ENCODE peak calls at places on chromosomes 7 and 10, in six cellular contexts. One of them, this sample, is unnamed.
A peak's percentile ranks its signal among the peaks of the same experiment; 100 is the strongest.

GRCh38 chr7:127252736-127253288 is at the start of gene GRM8:
- DNase-seq in cardiac fibroblast: peak; percentile 29
- DNase-seq in AG04449: no peak
- DNase-seq in GM06990: peak; percentile 30
- DNase-seq in T follicular helper cell: no peak
- DNase-seq in T-helper 2 cell: no peak
- DNase-seq in this sample: no peak

GRCh38 chr10:60206735-60207134 is 182.9 kb downstream of the ANK3 start:
- DNase-seq in cardiac fibroblast: peak; percentile 81
- DNase-seq in AG04449: no peak
- DNase-seq in GM06990: no peak
- DNase-seq in T follicular helper cell: no peak
- DNase-seq in T-helper 2 cell: no peak
- DNase-seq in this sample: no peak

GRCh38 chr7:5339949-5340348 is 57.2 kb downstream of the SLC29A4 start:
- DNase-seq in cardiac fibroblast: no peak
- DNase-seq in AG04449: no peak
- DNase-seq in GM06990: no peak
- DNase-seq in T follicular helper cell: no peak
- DNase-seq in T-helper 2 cell: no peak
- DNase-seq in this sample: no peak

GRCh38 chr7:30240401-30240800 is 44.0 kb upstream of the ZNRF2 start:
- DNase-seq in cardiac fibroblast: no peak
- DNase-seq in AG04449: no peak
- DNase-seq in GM06990: peak; percentile 34
- DNase-seq in T follicular helper cell: no peak
- DNase-seq in T-helper 2 cell: peak; percentile 7
- DNase-seq in this sample: no peak

GRCh38 chr7:35504365-35504764 is 190.6 kb downstream of the HERPUD2 start:
- DNase-seq in cardiac fibroblast: no peak
- DNase-seq in AG04449: no peak
- DNase-seq in GM06990: no peak
- DNase-seq in T follicular helper cell: no peak
- DNase-seq in T-helper 2 cell: no peak
- DNase-seq in this sample: no peak

GRCh38 chr10:72875250-72876055 is 18.1 kb upstream of the OIT3 start:
- DNase-seq in cardiac fibroblast: peak; percentile 61
- DNase-seq in AG04449: no peak
- DNase-seq in GM06990: peak; percentile 6
- DNase-seq in T follicular helper cell: no peak
- DNase-seq in T-helper 2 cell: peak; percentile 45
- DNase-seq in this sample: no peak

GRCh38 chr10:63105811-63106755 is 27.0 kb upstream of the NRBF2 start:
- DNase-seq in cardiac fibroblast: peak; percentile 90
- DNase-seq in AG04449: no peak
- DNase-seq in GM06990: no peak
- DNase-seq in T follicular helper cell: no peak
- DNase-seq in T-helper 2 cell: no peak
- DNase-seq in this sample: no peak

GRCh38 chr10:8122970-8123369 is 68.5 kb downstream of the GATA3 start:
- DNase-seq in cardiac fibroblast: no peak
- DNase-seq in AG04449: no peak
- DNase-seq in GM06990: no peak
- DNase-seq in T follicular helper cell: no peak
- DNase-seq in T-helper 2 cell: no peak
- DNase-seq in this sample: no peak

GRCh38 chr10:60238408-60239100 is 151.1 kb downstream of the ANK3 start:
- DNase-seq in cardiac fibroblast: peak; percentile 60
- DNase-seq in AG04449: no peak
- DNase-seq in GM06990: peak; percentile 26
- DNase-seq in T follicular helper cell: no peak
- DNase-seq in T-helper 2 cell: peak; percentile 75
- DNase-seq in this sample: no peak

GRCh38 chr10:77835669-77836086 is 90.9 kb downstream of the DLG5 start:
- DNase-seq in cardiac fibroblast: peak; percentile 67
- DNase-seq in AG04449: no peak
- DNase-seq in GM06990: no peak
- DNase-seq in T follicular helper cell: no peak
- DNase-seq in T-helper 2 cell: no peak
- DNase-seq in this sample: no peak

GRCh38 chr7:1156782-1157535 is 3.0 kb downstream of the ZFAND2A start:
- DNase-seq in cardiac fibroblast: peak; percentile 43
- DNase-seq in AG04449: no peak
- DNase-seq in GM06990: no peak
- DNase-seq in T follicular helper cell: no peak
- DNase-seq in T-helper 2 cell: no peak
- DNase-seq in this sample: no peak

GRCh38 chr10:124091646-124092269 is 1.6 kb downstream of the CHST15 start:
- DNase-seq in cardiac fibroblast: peak; percentile 2
- DNase-seq in AG04449: no peak
- DNase-seq in GM06990: no peak
- DNase-seq in T follicular helper cell: no peak
- DNase-seq in T-helper 2 cell: no peak
- DNase-seq in this sample: no peak

GRCh38 chr10:29554660-29555059 is 80.1 kb downstream of the SVIL start:
- DNase-seq in cardiac fibroblast: peak; percentile 28
- DNase-seq in AG04449: no peak
- DNase-seq in GM06990: no peak
- DNase-seq in T follicular helper cell: no peak
- DNase-seq in T-helper 2 cell: no peak
- DNase-seq in this sample: no peak

GRCh38 chr7:75738604-75738974 is at the start of gene HIP1:
- DNase-seq in cardiac fibroblast: no peak
- DNase-seq in AG04449: no peak
- DNase-seq in GM06990: no peak
- DNase-seq in T follicular helper cell: no peak
- DNase-seq in T-helper 2 cell: no peak
- DNase-seq in this sample: no peak

GRCh38 chr7:101868191-101868950 is 50.9 kb downstream of the CUX1 start:
- DNase-seq in cardiac fibroblast: no peak
- DNase-seq in AG04449: no peak
- DNase-seq in GM06990: no peak
- DNase-seq in T follicular helper cell: no peak
- DNase-seq in T-helper 2 cell: no peak
- DNase-seq in this sample: no peak

GRCh38 chr10:93438796-93439253 is 43.3 kb downstream of the MYOF start:
- DNase-seq in cardiac fibroblast: peak; percentile 53
- DNase-seq in AG04449: no peak
- DNase-seq in GM06990: no peak
- DNase-seq in T follicular helper cell: no peak
- DNase-seq in T-helper 2 cell: no peak
- DNase-seq in this sample: no peak

GRCh38 chr10:77390481-77390891 is 247.1 kb downstream of the KCNMA1 start:
- DNase-seq in cardiac fibroblast: peak; percentile 29
- DNase-seq in AG04449: no peak
- DNase-seq in GM06990: no peak
- DNase-seq in T follicular helper cell: no peak
- DNase-seq in T-helper 2 cell: no peak
- DNase-seq in this sample: no peak

GRCh38 chr7:131529179-131529578 is 27.2 kb downstream of the PODXL start:
- DNase-seq in cardiac fibroblast: no peak
- DNase-seq in AG04449: no peak
- DNase-seq in GM06990: no peak
- DNase-seq in T follicular helper cell: no peak
- DNase-seq in T-helper 2 cell: no peak
- DNase-seq in this sample: no peak

GRCh38 chr10:3895045-3895609 is 110.1 kb upstream of the KLF6 start:
- DNase-seq in cardiac fibroblast: peak; percentile 89
- DNase-seq in AG04449: no peak
- DNase-seq in GM06990: no peak
- DNase-seq in T follicular helper cell: no peak
- DNase-seq in T-helper 2 cell: no peak
- DNase-seq in this sample: no peak

GRCh38 chr10:24439935-24440334 is 231.0 kb downstream of the KIAA1217 start:
- DNase-seq in cardiac fibroblast: no peak
- DNase-seq in AG04449: no peak
- DNase-seq in GM06990: no peak
- DNase-seq in T follicular helper cell: no peak
- DNase-seq in T-helper 2 cell: no peak
- DNase-seq in this sample: no peak

GRCh38 chr10:120392671-120393079 is 64.4 kb upstream of the PLPP4 start:
- DNase-seq in cardiac fibroblast: no peak
- DNase-seq in AG04449: no peak
- DNase-seq in GM06990: no peak
- DNase-seq in T follicular helper cell: no peak
- DNase-seq in T-helper 2 cell: no peak
- DNase-seq in this sample: no peak

GRCh38 chr10:61169294-61169693 is 225.3 kb upstream of the RHOBTB1 start:
- DNase-seq in cardiac fibroblast: no peak
- DNase-seq in AG04449: no peak
- DNase-seq in GM06990: no peak
- DNase-seq in T follicular helper cell: no peak
- DNase-seq in T-helper 2 cell: no peak
- DNase-seq in this sample: no peak

GRCh38 chr10:51711519-51711891 is 12.1 kb upstream of the CSTF2T start:
- DNase-seq in cardiac fibroblast: no peak
- DNase-seq in AG04449: no peak
- DNase-seq in GM06990: no peak
- DNase-seq in T follicular helper cell: no peak
- DNase-seq in T-helper 2 cell: no peak
- DNase-seq in this sample: no peak

GRCh38 chr10:103497161-103497915 is 3.8 kb downstream of the NEURL1 start:
- DNase-seq in cardiac fibroblast: no peak
- DNase-seq in AG04449: no peak
- DNase-seq in GM06990: no peak
- DNase-seq in T follicular helper cell: no peak
- DNase-seq in T-helper 2 cell: no peak
- DNase-seq in this sample: no peak

GRCh38 chr7:106462365-106462859 is 177.6 kb upstream of the NAMPT start:
- DNase-seq in cardiac fibroblast: peak; percentile 75
- DNase-seq in AG04449: no peak
- DNase-seq in GM06990: peak; percentile 18
- DNase-seq in T follicular helper cell: no peak
- DNase-seq in T-helper 2 cell: peak; percentile 70
- DNase-seq in this sample: no peak

GRCh38 chr10:13890617-13891541 is 304.1 kb downstream of the PRPF18 start:
- DNase-seq in cardiac fibroblast: peak; percentile 59
- DNase-seq in AG04449: no peak
- DNase-seq in GM06990: no peak
- DNase-seq in T follicular helper cell: no peak
- DNase-seq in T-helper 2 cell: no peak
- DNase-seq in this sample: no peak

GRCh38 chr7:104971290-104972071 is 42.5 kb upstream of the KMT2E start:
- DNase-seq in cardiac fibroblast: peak; percentile 78
- DNase-seq in AG04449: no peak
- DNase-seq in GM06990: no peak
- DNase-seq in T follicular helper cell: no peak
- DNase-seq in T-helper 2 cell: no peak
- DNase-seq in this sample: no peak

GRCh38 chr10:100182281-100182680 is 3.5 kb downstream of the ERLIN1 start:
- DNase-seq in cardiac fibroblast: no peak
- DNase-seq in AG04449: no peak
- DNase-seq in GM06990: no peak
- DNase-seq in T follicular helper cell: no peak
- DNase-seq in T-helper 2 cell: no peak
- DNase-seq in this sample: peak; percentile 1

GRCh38 chr7:148941598-148942280 is 57.6 kb upstream of the EZH2 start:
- DNase-seq in cardiac fibroblast: peak; percentile 62
- DNase-seq in AG04449: no peak
- DNase-seq in GM06990: no peak
- DNase-seq in T follicular helper cell: peak; percentile 66
- DNase-seq in T-helper 2 cell: peak; percentile 90
- DNase-seq in this sample: no peak

This sample was measured in SIG-M5.